ENCODE peak calls at places on chromosomes 6 and 20, in ten cellular contexts. I is breast epithelium, D is Caco-2, G is kidney epithelial cell, Q is psoas muscle, S is tibial artery, V is DND-41, R is foreskin fibroblast, W is fibroblast of pulmonary artery, B is GM10248. H is an unnamed sample.

GRCh38 chr20:63025534-63026331 is 19.0 kb upstream of the BHLHE23 start:
- DNase-seq in I (no peak), D (no peak), G (no peak), Q (no peak), S (no peak), V (no peak), R (peak), W (peak), B (no peak), H (no peak)

GRCh38 chr6:99422912-99423311 is 2.2 kb downstream of the PNISR start:
- DNase-seq in I (no peak), D (no peak), G (no peak), Q (no peak), S (no peak), V (no peak), R (no peak), W (no peak), B (no peak), H (no peak)

GRCh38 chr20:56987992-56988391 is 278.4 kb downstream of the BMP7 start:
- DNase-seq in I (no peak), D (no peak), G (no peak), Q (no peak), S (no peak), V (no peak), R (no peak), W (no peak), B (no peak), H (no peak)

GRCh38 chr20:38426006-38426405 is 9.1 kb downstream of the SNHG17 start:
- DNase-seq in I (no peak), D (no peak), G (peak), Q (peak), S (no peak), V (no peak), R (peak), W (peak), B (no peak), H (no peak)

GRCh38 chr20:62178316-62179161 is 4.3 kb upstream of the MTG2 start:
- DNase-seq in I (no peak), D (no peak), G (no peak), Q (no peak), S (no peak), V (no peak), R (no peak), W (no peak), B (no peak), H (no peak)

GRCh38 chr20:39264506-39265172 is 302.5 kb downstream of the DHX35 start:
- DNase-seq in I (peak), D (peak), G (peak), Q (peak), S (peak), V (peak), R (peak), W (peak), B (peak), H (peak)

GRCh38 chr20:57509665-57510237 is 15.2 kb downstream of the CTCFL start:
- DNase-seq in I (no peak), D (peak), G (no peak), Q (no peak), S (no peak), V (no peak), R (no peak), W (peak), B (peak), H (peak)

GRCh38 chr6:75292522-75292921 is 7.9 kb upstream of the TMEM30A start:
- DNase-seq in I (no peak), D (no peak), G (no peak), Q (no peak), S (no peak), V (no peak), R (no peak), W (no peak), B (no peak), H (no peak)

GRCh38 chr6:122704086-122704485 is 75.4 kb upstream of the FABP7 start:
- DNase-seq in I (no peak), D (no peak), G (no peak), Q (no peak), S (no peak), V (no peak), R (no peak), W (no peak), B (no peak), H (no peak)

GRCh38 chr20:4067600-4068261 is 52.4 kb upstream of the RNF24 start:
- DNase-seq in I (no peak), D (no peak), G (no peak), Q (no peak), S (peak), V (no peak), R (peak), W (peak), B (no peak), H (peak)

GRCh38 chr20:63322146-63322922 is 29.3 kb downstream of the COL20A1 start:
- DNase-seq in I (no peak), D (no peak), G (no peak), Q (peak), S (peak), V (no peak), R (no peak), W (no peak), B (no peak), H (no peak)

GRCh38 chr6:156808287-156808686 is 31.1 kb downstream of the ARID1B start:
- DNase-seq in I (no peak), D (no peak), G (no peak), Q (no peak), S (no peak), V (no peak), R (peak), W (peak), B (no peak), H (no peak)

GRCh38 chr6:47207261-47207660 is 102.4 kb downstream of the TNFRSF21 start:
- DNase-seq in I (no peak), D (no peak), G (no peak), Q (no peak), S (no peak), V (no peak), R (no peak), W (no peak), B (no peak), H (no peak)

GRCh38 chr6:78868124-78868523 is 773 bp downstream of the IRAK1BP1 start:
- DNase-seq in I (no peak), D (no peak), G (no peak), Q (no peak), S (no peak), V (no peak), R (no peak), W (peak), B (no peak), H (no peak)

GRCh38 chr6:29680416-29680815 is 536 bp downstream of the ZFP57 start:
- DNase-seq in I (no peak), D (no peak), G (no peak), Q (no peak), S (no peak), V (no peak), R (no peak), W (no peak), B (no peak), H (no peak)

GRCh38 chr6:29680904-29681303 is at the start of gene ZFP57:
- DNase-seq in I (no peak), D (no peak), G (no peak), Q (no peak), S (no peak), V (no peak), R (no peak), W (no peak), B (no peak), H (no peak)

GRCh38 chr6:29679962-29680361 is 990 bp downstream of the ZFP57 start:
- DNase-seq in I (no peak), D (no peak), G (no peak), Q (no peak), S (no peak), V (no peak), R (no peak), W (no peak), B (no peak), H (no peak)

GRCh38 chr6:29681811-29682210 is 859 bp upstream of the ZFP57 start:
- DNase-seq in I (no peak), D (no peak), G (no peak), Q (no peak), S (no peak), V (no peak), R (no peak), W (peak), B (no peak), H (no peak)

GRCh38 chr6:29685718-29686326 is 4.9 kb upstream of the ZFP57 start:
- DNase-seq in I (no peak), D (peak), G (no peak), Q (no peak), S (no peak), V (no peak), R (no peak), W (peak), B (no peak), H (peak)
- TF ChIP-seq CTCF in I (no peak), D (no peak), G (no peak), Q (no peak), S (peak), V (no peak), R (no peak), W (peak), B (no peak), H (no peak)

GRCh38 chr6:52216932-52217331 is 27.4 kb downstream of the IL17F start:
- DNase-seq in I (no peak), D (no peak), G (no peak), Q (no peak), S (no peak), V (no peak), R (no peak), W (no peak), B (no peak), H (no peak)

GRCh38 chr6:52208612-52209011 is 22.4 kb downstream of the IL17A start:
- DNase-seq in I (no peak), D (no peak), G (no peak), Q (no peak), S (no peak), V (no peak), R (no peak), W (no peak), B (no peak), H (no peak)

GRCh38 chr6:52215787-52216186 is 28.5 kb downstream of the IL17F start:
- DNase-seq in I (no peak), D (no peak), G (no peak), Q (no peak), S (no peak), V (no peak), R (no peak), W (no peak), B (no peak), H (no peak)

GRCh38 chr6:52209672-52210626 is 23.8 kb downstream of the IL17A start:
- DNase-seq in I (no peak), D (no peak), G (no peak), Q (no peak), S (no peak), V (no peak), R (no peak), W (no peak), B (peak), H (no peak)

DNA sequence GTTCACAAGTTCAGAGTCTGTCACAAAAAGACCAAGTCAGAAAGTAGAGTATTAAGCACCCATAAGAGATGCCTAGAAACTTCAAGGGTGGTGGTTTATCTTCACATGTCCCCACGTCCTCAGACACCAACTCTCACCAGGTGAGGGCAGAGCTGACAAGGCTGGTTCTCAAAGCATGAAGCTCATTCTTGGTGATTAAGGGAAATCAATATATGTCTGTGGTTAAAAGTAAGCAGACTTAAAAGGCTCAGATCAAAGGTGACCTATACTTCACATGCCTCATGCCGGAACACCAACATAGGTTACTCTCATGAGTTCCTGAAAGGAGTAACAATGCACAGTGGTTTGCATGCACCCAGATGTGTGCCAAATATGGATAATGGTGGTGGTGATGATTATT is 27.0 kb downstream of the IL17A start:
- DNase-seq in I (no peak), D (no peak), G (no peak), Q (no peak), S (no peak), V (peak), R (no peak), W (no peak), B (no peak), H (peak)
- TF ChIP-seq CTCF in I (no peak), D (no peak), G (no peak), Q (no peak), S (no peak), V (peak), R (no peak), W (no peak), B (peak), H (no peak)

GRCh38 chr6:127446356-127446755 is 12.8 kb downstream of the KIAA0408 start:
- DNase-seq in I (no peak), D (no peak), G (no peak), Q (no peak), S (no peak), V (peak), R (peak), W (peak), B (no peak), H (no peak)
- TF ChIP-seq CTCF in I (no peak), D (no peak), G (no peak), Q (no peak), S (no peak), V (no peak), R (no peak), W (no peak), B (no peak), H (no peak)

GRCh38 chr6:61809004-61809595 is 476.9 kb downstream of the KHDRBS2 start:
- DNase-seq in I (no peak), D (peak), G (no peak), Q (no peak), S (no peak), V (no peak), R (no peak), W (peak), B (peak), H (no peak)
- TF ChIP-seq CTCF in I (peak), D (peak), G (peak), Q (peak), S (peak), V (peak), R (no peak), W (peak), B (peak), H (no peak)

GRCh38 chr6:51844391-51844735 is 243.1 kb downstream of the PKHD1 start:
- DNase-seq in I (no peak), D (peak), G (no peak), Q (no peak), S (no peak), V (peak), R (no peak), W (no peak), B (no peak), H (no peak)
- TF ChIP-seq CTCF in I (peak), D (no peak), G (peak), Q (no peak), S (no peak), V (peak), R (no peak), W (no peak), B (peak), H (no peak)